ENCODE peak calls at places on chromosomes 3 and 15, in four cellular contexts. C is A673, X is esophagus squamous epithelium, N is thoracic aorta. J is an unnamed sample.
A peak's percentile ranks its signal among the peaks of the same experiment; 100 is the strongest.

GRCh38 chr3:169658311-169658931 is 5.1 kb downstream of the MECOM start:
- DNase-seq in C (no peak), X (no peak), N (peak; percentile 27), J (no peak)

GRCh38 chr15:29813009-29813408 is 9.3 kb downstream of the TJP1 start:
- DNase-seq in C (no peak), X (no peak), N (no peak), J (no peak)

GRCh38 chr3:197516517-197516889 is 39.3 kb downstream of the BDH1 start:
- DNase-seq in C (no peak), X (no peak), N (no peak), J (no peak)

GRCh38 chr3:10437272-10437994 is 68.0 kb downstream of the ATP2B2 start:
- DNase-seq in C (peak; percentile 51), X (no peak), N (no peak), J (no peak)

GRCh38 chr15:71252036-71252898 is 137.0 kb downstream of the THSD4 start:
- DNase-seq in C (no peak), X (no peak), N (no peak), J (no peak)

GRCh38 chr3:128081846-128082245 is 29.6 kb downstream of the SEC61A1 start:
- DNase-seq in C (no peak), X (no peak), N (no peak), J (no peak)

GRCh38 chr3:48723725-48724124 is 6.7 kb upstream of the IP6K2 start:
- DNase-seq in C (no peak), X (no peak), N (no peak), J (no peak)

GRCh38 chr3:152349397-152349796 is 80.7 kb downstream of the MBNL1 start:
- DNase-seq in C (no peak), X (no peak), N (no peak), J (no peak)

GRCh38 chr3:126873416-126873815 is 109.5 kb upstream of the PLXNA1 start:
- DNase-seq in C (no peak), X (no peak), N (no peak), J (no peak)

GRCh38 chr3:172804323-172804722 is 53.8 kb downstream of the ECT2 start:
- DNase-seq in C (no peak), X (no peak), N (no peak), J (no peak)

GRCh38 chr15:99993681-99994131 is 260.5 kb upstream of the LYSMD4 start:
- DNase-seq in C (no peak), X (no peak), N (no peak), J (no peak)

GRCh38 chr15:57395292-57395691 is 19.0 kb downstream of the CGNL1 start:
- DNase-seq in C (peak; percentile 20), X (no peak), N (no peak), J (no peak)

GRCh38 chr3:61894988-61895935 is 333.9 kb downstream of the PTPRG start:
- DNase-seq in C (peak; percentile 80), X (no peak), N (peak; percentile 77), J (no peak)

GRCh38 chr3:177180506-177180905 is 16.8 kb downstream of the TBL1XR1 start:
- DNase-seq in C (no peak), X (no peak), N (no peak), J (no peak)

GRCh38 chr3:112640333-112640863 is 545 bp downstream of the CCDC80 start:
- DNase-seq in C (peak; percentile 32), X (no peak), N (no peak), J (no peak)

GRCh38 chr3:112639451-112640332 is 1.3 kb downstream of the CCDC80 start:
- DNase-seq in C (no peak), X (no peak), N (no peak), J (no peak)

GRCh38 chr3:112635674-112636073 is 5.3 kb downstream of the CCDC80 start:
- DNase-seq in C (no peak), X (no peak), N (no peak), J (no peak)

GRCh38 chr3:112638327-112639020 is 2.5 kb downstream of the CCDC80 start:
- DNase-seq in C (no peak), X (no peak), N (no peak), J (no peak)

DNA sequence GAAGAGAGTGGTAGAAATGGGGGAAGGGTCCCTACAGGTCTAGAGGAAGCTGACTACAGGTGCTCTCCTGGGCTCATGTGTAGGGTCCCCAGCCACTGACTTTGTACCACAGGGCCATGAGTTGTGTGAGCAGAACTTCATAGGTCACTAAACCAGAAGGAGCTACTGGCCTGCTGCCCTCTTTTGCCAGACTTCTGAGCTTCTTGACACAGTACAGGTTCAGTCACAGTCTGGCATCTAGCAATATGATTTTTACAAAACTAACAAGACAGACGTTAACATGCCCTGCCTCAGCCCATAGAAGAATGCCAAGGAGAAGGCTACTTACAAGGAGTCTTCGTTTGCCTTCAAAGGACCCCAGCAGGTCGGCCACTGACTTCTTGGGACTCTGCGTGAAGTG is 3.2 kb downstream of the CCDC80 start:
- DNase-seq in C (no peak), X (no peak), N (no peak), J (no peak)
- H3K4me1 ChIP-seq in C (peaks cover 62% of the 10 kb centered on the region), X (no peaks in the 10 kb centered on the region), N (peaks cover 59% of the 10 kb centered on the region), J (peaks cover 38% of the 10 kb centered on the region)

GRCh38 chr15:101499863-101500713 is 10.6 kb upstream of the PCSK6 start:
- DNase-seq in C (no peak), X (no peak), N (no peak), J (no peak)
- H3K27ac ChIP-seq in C (no peak overlapping the region), X (peak overlapping the region; percentile 64), N (no peak overlapping the region), J (no peak overlapping the region)

GRCh38 chr3:99700637-99701268 is 62.4 kb downstream of the COL8A1 start:
- DNase-seq in C (no peak), X (no peak), N (no peak), J (no peak)

GRCh38 chr3:99706410-99706809 is 68.0 kb downstream of the COL8A1 start:
- DNase-seq in C (no peak), X (no peak), N (no peak), J (no peak)

GRCh38 chr3:99702953-99703352 is 64.6 kb downstream of the COL8A1 start:
- DNase-seq in C (no peak), X (no peak), N (no peak), J (no peak)

GRCh38 chr3:99703535-99703934 is 65.1 kb downstream of the COL8A1 start:
- DNase-seq in C (no peak), X (no peak), N (no peak), J (no peak)

DNA sequence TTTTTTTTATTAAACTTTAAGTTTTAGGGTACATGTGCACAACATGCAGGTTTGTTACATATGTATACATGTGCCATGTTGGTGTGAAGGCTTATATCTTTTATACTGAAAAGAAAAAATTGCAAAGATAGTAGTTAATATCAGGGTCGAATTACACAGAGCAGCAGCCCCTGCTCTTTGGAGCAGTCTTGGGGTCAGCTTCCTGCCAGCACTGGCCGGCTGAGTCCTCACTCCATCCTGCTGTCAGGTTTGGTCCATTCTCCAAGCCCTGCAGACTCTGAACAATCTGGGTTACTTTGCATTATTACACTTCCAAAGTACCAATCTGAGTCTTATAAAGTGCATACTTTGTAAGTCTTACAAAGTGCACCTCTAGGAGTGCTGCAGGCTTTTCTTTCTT is 66.0 kb downstream of the COL8A1 start:
- DNase-seq in C (no peak), X (no peak), N (no peak), J (no peak)
- H3K4me1 ChIP-seq in C (peaks cover 3% of the 10 kb centered on the region), X (no peaks in the 10 kb centered on the region), N (peaks cover 56% of the 10 kb centered on the region), J (no peaks in the 10 kb centered on the region)

GRCh38 chr3:101867521-101867920 is 18.2 kb downstream of the NFKBIZ start:
- DNase-seq in C (no peak), X (no peak), N (no peak), J (no peak)
- H3K27ac ChIP-seq in C (no peak overlapping the region), X (no peak overlapping the region), N (peak overlapping the region; percentile 16), J (no peak overlapping the region)

GRCh38 chr3:43692085-43692484 is 1.3 kb downstream of the ABHD5 start:
- DNase-seq in C (no peak), X (no peak), N (no peak), J (no peak)
- H3K4me1 ChIP-seq in C (peaks cover 20% of the 10 kb centered on the region), X (no peaks in the 10 kb centered on the region), N (peaks cover 30% of the 10 kb centered on the region), J (peaks cover 45% of the 10 kb centered on the region)

DNA sequence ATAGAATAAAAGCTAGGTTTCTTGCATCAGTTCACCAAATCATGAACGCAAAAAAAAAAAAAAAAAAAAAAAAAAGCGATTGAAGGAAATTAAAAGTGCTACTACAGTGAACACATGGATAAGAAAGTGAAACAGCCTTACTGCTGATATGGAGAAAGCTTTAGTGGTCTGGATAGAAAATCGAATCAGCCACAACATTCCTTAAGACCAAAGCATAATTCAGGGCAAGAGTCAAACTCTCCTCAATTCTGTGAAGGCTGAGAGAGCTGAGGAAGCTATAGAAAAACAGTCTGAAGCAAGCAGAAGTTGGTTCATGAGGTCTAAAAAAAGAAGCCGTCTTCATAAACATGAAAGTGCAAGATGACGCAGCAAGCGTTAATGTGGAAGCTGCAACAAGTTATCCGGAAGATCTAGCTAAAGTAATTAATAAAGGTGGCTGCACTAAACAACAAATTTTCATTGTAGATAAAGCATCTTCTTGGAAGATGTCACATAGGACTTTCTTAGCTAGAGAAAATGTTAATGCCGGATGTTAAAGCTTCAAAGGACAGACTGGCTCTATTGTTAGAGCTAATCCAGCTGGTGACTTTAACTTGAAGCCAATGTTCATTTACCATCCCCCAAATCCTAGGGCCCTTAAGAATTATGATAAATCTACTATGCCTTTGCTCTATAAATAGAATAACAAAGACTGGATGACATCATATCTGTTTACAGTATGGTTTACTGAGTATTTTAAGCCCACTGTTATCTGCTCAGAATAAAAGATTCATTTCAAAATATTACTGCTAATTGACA is 19.2 kb downstream of the P3H2 start:
- DNase-seq in C (peak; percentile 68), X (no peak), N (no peak), J (no peak)
- H3K27ac ChIP-seq in C (peak overlapping the region; percentile 79), X (peak overlapping the region; percentile 58), N (peak overlapping the region; percentile 60), J (peak overlapping the region; percentile 1)

DNA sequence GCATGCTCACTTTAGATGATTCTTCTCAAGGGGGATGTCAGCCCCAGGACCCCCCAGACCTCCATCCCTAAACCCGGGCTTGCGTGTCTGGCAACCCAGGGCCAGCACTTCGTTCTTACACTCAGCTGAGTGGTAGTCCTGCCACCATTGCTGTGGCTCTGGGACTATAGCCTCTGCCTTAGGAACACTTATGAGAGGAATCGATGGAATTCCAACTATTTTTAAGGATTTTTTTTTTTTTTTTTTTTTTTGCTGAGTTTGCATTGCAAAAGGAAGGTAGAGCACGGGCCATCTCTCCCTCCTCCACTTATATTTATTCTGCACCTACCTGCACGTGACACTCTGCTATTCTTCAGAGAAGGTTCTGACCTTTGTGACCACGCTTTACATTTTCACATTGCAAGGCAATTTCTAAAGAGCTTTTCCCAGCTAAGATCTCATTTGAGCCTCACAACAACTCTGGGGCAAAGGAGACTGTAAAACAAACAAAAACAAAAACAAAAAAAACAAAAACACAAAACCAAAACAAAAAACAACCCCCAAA is 113.9 kb downstream of the LPP start:
- DNase-seq in C (no peak), X (no peak), N (no peak), J (no peak)
- H3K4me1 ChIP-seq in C (peaks cover 10% of the 10 kb centered on the region), X (no peaks in the 10 kb centered on the region), N (peaks cover 99% of the 10 kb centered on the region), J (peaks cover 74% of the 10 kb centered on the region)

GRCh38 chr3:119913021-119913420 is 131.1 kb downstream of the NR1I2 start:
- DNase-seq in C (no peak), X (no peak), N (no peak), J (no peak)
- H3K27ac ChIP-seq in C (no peak overlapping the region), X (no peak overlapping the region), N (no peak overlapping the region), J (no peak overlapping the region)

DNA sequence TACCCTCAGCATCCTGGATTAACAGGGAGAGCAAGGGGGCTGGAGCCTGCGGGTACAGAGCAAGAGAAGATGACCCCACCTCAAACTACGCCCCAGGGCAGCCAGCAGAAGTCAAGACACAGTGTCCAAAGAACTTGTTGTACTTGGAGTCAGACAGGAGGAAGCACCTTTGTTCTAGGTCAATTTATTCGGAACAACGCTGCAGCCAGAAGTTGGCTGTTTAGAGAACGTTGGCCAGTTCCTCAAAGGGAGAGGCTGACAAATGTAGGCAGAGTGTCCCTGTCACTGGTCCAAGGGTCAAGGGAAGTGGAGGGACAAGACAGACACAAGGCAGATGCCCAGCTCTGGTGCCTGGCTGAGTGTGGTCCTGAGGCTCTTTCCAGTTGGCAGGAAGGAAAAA is 32.1 kb upstream of the PIAS1 start:
- DNase-seq in C (no peak), X (no peak), N (no peak), J (peak; percentile 55)
- H3K4me1 ChIP-seq in C (no peaks in the 10 kb centered on the region), X (no peaks in the 10 kb centered on the region), N (no peaks in the 10 kb centered on the region), J (no peaks in the 10 kb centered on the region)

GRCh38 chr15:67196222-67196621 is 58.2 kb downstream of the AAGAB start:
- DNase-seq in C (no peak), X (no peak), N (no peak), J (no peak)
- H3K27ac ChIP-seq in C (no peak overlapping the region), X (peak overlapping the region; percentile 32), N (peak overlapping the region; percentile 35), J (peak overlapping the region; percentile 66)